ENCODE peak calls at places on chromosomes 5 and 9, in six cellular contexts. M is aorta, O is astrocyte of the cerebellum, W is stomach, F is endothelial cell of umbilical vein, A is transverse colon. J is an unnamed sample.
A peak's percentile ranks its signal among the peaks of the same experiment; 100 is the strongest.

GRCh38 chr5:169850407-169850806 is 129.9 kb downstream of the INSYN2B start:
- DNase-seq in A (no peak), M (no peak), O (no peak), W (no peak), F (no peak), J (no peak)

GRCh38 chr5:41869150-41869738 is 981 bp downstream of the OXCT1 start:
- DNase-seq in O (no peak), M (peak; percentile 91), W (peak; percentile 67), F (peak; percentile 32), A (peak; percentile 11), J (no peak)

GRCh38 chr5:139696894-139697658 is 48.9 kb downstream of the CXXC5 start:
- DNase-seq in O (peak; percentile 90), F (peak; percentile 55), W (peak; percentile 63), A (peak; percentile 59), M (peak; percentile 93), J (peak; percentile 86)

GRCh38 chr5:172973127-172973916 is 10.2 kb upstream of the ATP6V0E1 start:
- DNase-seq in F (peak; percentile 16), M (no peak), W (no peak), A (no peak), O (no peak), J (no peak)

GRCh38 chr5:59693492-59693891 is 200.0 kb downstream of the PDE4D start:
- DNase-seq in W (no peak), A (no peak), M (no peak), O (no peak), F (no peak), J (no peak)

GRCh38 chr5:32538031-32538547 is 47.3 kb upstream of the SUB1 start:
- DNase-seq in W (peak; percentile 29), A (peak; percentile 42), M (no peak), F (no peak), O (no peak), J (no peak)

GRCh38 chr5:158858011-158858410 is 241.7 kb downstream of the EBF1 start:
- DNase-seq in F (no peak), M (no peak), O (no peak), W (no peak), A (no peak), J (no peak)

GRCh38 chr5:9361835-9362234 is 184.0 kb downstream of the SEMA5A start:
- DNase-seq in F (peak; percentile 49), A (peak; percentile 60), O (no peak), M (no peak), W (peak; percentile 54), J (no peak)

GRCh38 chr5:107486489-107486888 is 184.2 kb downstream of the EFNA5 start:
- DNase-seq in F (no peak), M (no peak), W (no peak), A (no peak), O (no peak), J (no peak)

GRCh38 chr9:114156311-114156657 is 947 bp downstream of the COL27A1 start:
- DNase-seq in A (no peak), M (peak; percentile 76), O (no peak), F (no peak), W (peak; percentile 35), J (no peak)

GRCh38 chr9:114155967-114156294 is 594 bp downstream of the COL27A1 start:
- DNase-seq in O (no peak), M (peak; percentile 78), A (no peak), W (no peak), F (no peak), J (no peak)

GRCh38 chr9:114155263-114155966 is at the start of gene COL27A1:
- DNase-seq in M (peak; percentile 96), O (peak; percentile 42), A (peak; percentile 82), W (peak; percentile 87), F (peak; percentile 81), J (no peak)

GRCh38 chr9:114154597-114155102 is 687 bp upstream of the COL27A1 start:
- DNase-seq in W (no peak), M (no peak), A (no peak), F (peak; percentile 26), O (no peak), J (no peak)

GRCh38 chr9:114153761-114154596 is 1.4 kb upstream of the COL27A1 start:
- DNase-seq in M (peak; percentile 78), A (no peak), F (no peak), O (no peak), W (peak; percentile 33), J (no peak)
- H3K4me3 ChIP-seq in M (peak overlapping the region; percentile 22), A (peak overlapping the region; percentile 23), F (no peak overlapping the region), O (peak overlapping the region; percentile 38), W (peak overlapping the region; percentile 35), J (peak overlapping the region; percentile 42)

GRCh38 chr9:91515074-91515687 is 91.5 kb upstream of the NFIL3 start:
- DNase-seq in M (no peak), W (peak; percentile 35), F (peak; percentile 3), O (no peak), A (no peak), J (peak; percentile 81)
- H3K4me3 ChIP-seq in M (peak overlapping the region; percentile 33), W (peak overlapping the region; percentile 3), F (no peak overlapping the region), O (no peak overlapping the region), A (no peak overlapping the region), J (no peak overlapping the region)

DNA sequence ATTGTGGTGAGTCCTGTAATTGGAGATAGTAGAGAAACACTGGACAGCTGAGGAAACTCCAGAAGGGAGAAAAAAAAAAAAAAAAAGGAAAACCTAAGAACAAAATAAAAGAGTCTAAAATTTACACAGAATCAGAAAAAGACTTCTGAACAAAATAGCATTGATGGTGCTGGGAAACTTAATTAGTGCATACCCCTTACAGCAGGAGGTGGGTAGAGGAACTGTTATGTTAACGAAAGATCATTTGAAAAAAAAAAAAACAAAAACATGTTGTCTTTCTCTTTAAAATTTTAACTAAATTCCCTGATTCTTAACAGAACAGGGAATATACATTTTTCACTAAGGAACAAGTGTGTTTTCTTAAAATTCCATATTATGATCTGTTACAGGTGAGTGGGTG is 11.6 kb upstream of the MTX3 start:
- DNase-seq in A (no peak), W (no peak), O (no peak), M (no peak), F (no peak), J (no peak)
- H3K4me3 ChIP-seq in A (no peak overlapping the region), W (no peak overlapping the region), O (no peak overlapping the region), M (no peak overlapping the region), F (no peak overlapping the region), J (no peak overlapping the region)

DNA sequence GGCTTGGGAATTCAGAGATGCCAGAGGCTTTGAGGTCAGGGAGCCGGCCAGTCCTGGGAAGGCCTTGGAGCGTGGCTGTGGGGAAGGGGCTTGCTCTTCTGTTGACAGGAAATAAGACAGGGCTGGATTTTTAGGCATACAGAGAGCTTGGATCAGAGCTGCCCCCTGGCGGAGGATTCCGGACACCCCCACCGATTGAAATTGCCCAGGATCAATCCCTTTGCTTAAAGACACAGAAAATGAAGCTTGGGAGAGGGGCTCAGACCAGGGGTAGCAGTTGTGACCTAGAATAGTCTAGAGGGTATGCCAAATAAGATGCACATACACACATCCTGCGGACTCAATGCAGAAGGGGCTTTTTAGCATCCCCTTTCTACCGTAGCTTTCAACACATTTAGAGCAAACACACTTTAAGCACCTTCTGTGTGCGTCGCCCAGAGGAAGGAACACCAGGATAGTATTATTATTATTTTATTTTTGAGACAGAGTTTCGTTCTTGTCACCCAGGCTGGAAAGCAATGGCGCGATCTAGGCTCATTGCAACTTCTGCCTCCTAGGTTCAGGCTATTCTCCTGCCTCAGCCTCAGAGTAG is 1.7 kb upstream of the NTMT1 start:
- DNase-seq in F (peak; percentile 49), A (peak; percentile 66), M (peak; percentile 90), W (peak; percentile 68), O (no peak), J (no peak)
- H3K4me3 ChIP-seq in F (no peak overlapping the region), A (no peak overlapping the region), M (no peak overlapping the region), W (no peak overlapping the region), O (no peak overlapping the region), J (no peak overlapping the region)

DNA sequence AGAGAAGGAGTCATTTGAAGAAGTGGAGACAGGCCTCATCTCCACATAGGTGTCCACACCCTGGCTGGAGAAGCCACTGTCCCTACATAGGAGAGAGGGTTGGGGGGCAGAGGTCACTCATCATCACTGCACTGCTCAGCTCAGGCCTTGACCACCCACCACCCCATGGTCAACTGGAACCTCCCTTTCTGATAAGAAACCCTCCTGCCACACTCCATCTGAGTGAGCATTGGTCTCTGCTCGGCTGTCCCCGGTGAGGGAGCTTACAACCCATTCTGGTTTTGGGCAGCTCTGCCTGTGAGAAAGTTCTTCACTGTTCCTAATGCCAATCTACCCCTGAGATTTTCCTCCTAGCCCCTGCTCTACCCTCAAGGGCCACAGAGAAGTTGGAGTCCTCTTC is 28.8 kb downstream of the CSF1R start:
- DNase-seq in A (no peak), O (no peak), F (no peak), M (no peak), W (no peak), J (no peak)
- H3K4me3 ChIP-seq in A (no peak overlapping the region), O (no peak overlapping the region), F (no peak overlapping the region), M (no peak overlapping the region), W (no peak overlapping the region), J (no peak overlapping the region)

DNA sequence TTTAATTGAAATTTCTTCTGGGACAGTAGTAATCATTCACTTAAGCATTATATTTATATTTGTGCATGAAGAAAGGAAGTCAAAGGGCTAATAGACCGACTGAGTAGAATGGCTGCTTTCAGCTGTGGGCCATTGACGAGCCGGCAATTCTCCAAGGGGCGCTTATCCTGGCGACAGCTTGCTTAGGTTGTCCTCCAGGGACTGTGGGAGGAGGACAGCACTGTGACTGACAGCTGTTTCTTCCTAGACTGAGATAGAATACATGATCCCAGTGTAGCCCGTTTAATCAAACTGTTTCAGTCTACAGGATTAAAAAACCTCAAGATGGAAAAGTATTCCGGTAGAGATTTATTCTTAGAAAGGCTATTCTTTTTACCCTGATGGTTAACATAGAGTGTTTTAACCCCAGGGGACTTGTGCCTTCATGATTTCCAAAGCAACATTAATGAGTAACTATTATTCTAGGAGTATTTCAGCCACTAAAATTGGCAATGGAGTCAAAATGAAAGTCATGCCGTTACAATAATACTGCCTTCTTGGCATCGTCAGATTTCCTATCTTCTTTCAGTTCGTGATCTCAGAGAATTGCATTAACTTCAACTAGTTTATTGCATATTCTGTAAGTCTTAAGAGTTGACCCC is 943.0 kb upstream of the WWC1 start:
- DNase-seq in A (no peak), F (no peak), W (no peak), O (no peak), M (no peak), J (no peak)
- H3K4me3 ChIP-seq in A (no peak overlapping the region), F (no peak overlapping the region), W (no peak overlapping the region), O (no peak overlapping the region), M (no peak overlapping the region), J (no peak overlapping the region)

GRCh38 chr5:10631597-10631996 is 67.7 kb downstream of the ANKRD33B start:
- DNase-seq in O (no peak), A (no peak), F (no peak), M (no peak), W (no peak), J (no peak)
- H3K4me3 ChIP-seq in O (no peak overlapping the region), A (no peak overlapping the region), F (no peak overlapping the region), M (no peak overlapping the region), W (no peak overlapping the region), J (no peak overlapping the region)

GRCh38 chr9:694499-695154 is 146.9 kb upstream of the DMRT1 start:
- DNase-seq in M (no peak), A (no peak), F (peak; percentile 97), W (no peak), O (no peak), J (peak; percentile 79)

GRCh38 chr9:690517-691111 is 150.9 kb upstream of the DMRT1 start:
- DNase-seq in M (no peak), A (no peak), O (no peak), F (no peak), W (no peak), J (no peak)

GRCh38 chr9:691825-692363 is 149.6 kb upstream of the DMRT1 start:
- DNase-seq in O (no peak), F (no peak), A (no peak), M (no peak), W (no peak), J (no peak)

GRCh38 chr9:693460-694390 is 147.8 kb upstream of the DMRT1 start:
- DNase-seq in M (no peak), A (peak; percentile 32), F (peak; percentile 92), W (no peak), O (peak; percentile 80), J (no peak)

GRCh38 chr9:692636-693459 is 148.6 kb upstream of the DMRT1 start:
- DNase-seq in A (no peak), F (no peak), W (no peak), M (no peak), O (no peak), J (no peak)
- H3K4me3 ChIP-seq in A (no peak overlapping the region), F (no peak overlapping the region), W (no peak overlapping the region), M (peak overlapping the region; percentile 41), O (peak overlapping the region; percentile 26), J (no peak overlapping the region)

J was measured in kidney epithelial cell.